ENCODE peak calls at places on chromosomes 16 and 17, in six cellular contexts. Q, H, J, O, X and I are unnamed samples.
A peak's percentile ranks its signal among the peaks of the same experiment; 100 is the strongest.

GRCh38 chr17:57589151-57590034 is 155.7 kb downstream of the CCDC182 start:
- ATAC-seq in Q (no peak), H (no peak), J (no peak), O (peak; percentile 46), X (no peak), I (no peak)

GRCh38 chr17:66432558-66432957 is 130.1 kb downstream of the PRKCA start:
- ATAC-seq in Q (no peak), H (no peak), J (no peak), O (no peak), X (no peak), I (no peak)

GRCh38 chr17:31308372-31308905 is 5.4 kb downstream of the EVI2B start:
- ATAC-seq in Q (peak; percentile 23), H (no peak), J (peak; percentile 47), O (peak; percentile 47), X (no peak), I (no peak)

GRCh38 chr16:22425036-22425801 is 50.8 kb upstream of the CDR2 start:
- ATAC-seq in Q (no peak), H (peak; percentile 5), J (peak; percentile 29), O (peak; percentile 61), X (peak; percentile 57), I (peak; percentile 83)

GRCh38 chr16:80807916-80808315 is 3.5 kb upstream of the CDYL2 start:
- ATAC-seq in Q (no peak), H (no peak), J (no peak), O (no peak), X (no peak), I (no peak)

GRCh38 chr16:75392911-75393310 is 40.4 kb downstream of the CFDP1 start:
- ATAC-seq in Q (no peak), H (no peak), J (no peak), O (peak; percentile 48), X (peak; percentile 60), I (no peak)

GRCh38 chr17:61806081-61806828 is 57.1 kb downstream of the BRIP1 start:
- ATAC-seq in Q (peak; percentile 85), H (no peak), J (no peak), O (no peak), X (no peak), I (peak; percentile 28)

GRCh38 chr17:2723997-2724782 is 12.6 kb upstream of the CLUH start:
- ATAC-seq in Q (peak; percentile 44), H (no peak), J (peak; percentile 39), O (peak; percentile 47), X (peak; percentile 46), I (no peak)

GRCh38 chr17:44256671-44257070 is 11.3 kb downstream of the SLC4A1 start:
- ATAC-seq in Q (no peak), H (no peak), J (no peak), O (no peak), X (no peak), I (no peak)

GRCh38 chr17:37642706-37643105 is 540 bp downstream of the DDX52 start:
- ATAC-seq in Q (peak; percentile 14), H (no peak), J (peak; percentile 47), O (peak; percentile 56), X (peak; percentile 38), I (peak; percentile 44)

GRCh38 chr17:49382556-49382955 is 20.5 kb upstream of the ZNF652 start:
- ATAC-seq in Q (no peak), H (no peak), J (no peak), O (peak; percentile 23), X (peak; percentile 10), I (no peak)

GRCh38 chr16:25633549-25633948 is 58.2 kb upstream of the HS3ST4 start:
- ATAC-seq in Q (no peak), H (no peak), J (no peak), O (no peak), X (no peak), I (no peak)